ENCODE peak calls at places on chromosome 18, in ten cellular contexts. R is AG09309, F is fibroblast of the aortic adventitia, D is T47D, E is ureter, A is epithelial cell of esophagus, H is NCI-H510A treated with DMSO at 0.1 percent for 48 hours, K is aorta, P is SW480, U is T-helper 2 cell. V is an unnamed sample.

GRCh38 chr18:24975499-24975898 is 376.5 kb downstream of the ZNF521 start:
- DNase-seq in R (no peak), F (no peak), D (no peak), E (no peak), A (no peak), H (no peak), K (no peak), P (no peak), U (no peak), V (no peak)

GRCh38 chr18:79413025-79413424 is 17.3 kb downstream of the NFATC1 start:
- DNase-seq in R (no peak), F (no peak), D (no peak), E (no peak), A (no peak), H (no peak), K (peak; percentile 33), P (no peak), U (no peak), V (no peak)

GRCh38 chr18:58541137-58541788 is 87.6 kb downstream of the ALPK2 start:
- DNase-seq in R (no peak), F (no peak), D (no peak), E (no peak), A (peak; percentile 61), H (no peak), K (no peak), P (no peak), U (no peak), V (no peak)

GRCh38 chr18:55189972-55190371 is 230.7 kb upstream of the CCDC68 start:
- DNase-seq in R (no peak), F (no peak), D (no peak), E (no peak), A (no peak), H (no peak), K (no peak), P (peak; percentile 31), U (no peak), V (no peak)

GRCh38 chr18:21678897-21679296 is 25.7 kb downstream of the ABHD3 start:
- DNase-seq in R (no peak), F (no peak), D (no peak), E (no peak), A (no peak), H (no peak), K (no peak), P (no peak), U (no peak), V (no peak)

GRCh38 chr18:39966275-39966674 is 1988.8 kb upstream of the PIK3C3 start:
- DNase-seq in R (no peak), F (no peak), D (no peak), E (no peak), A (no peak), H (no peak), K (no peak), P (no peak), U (no peak), V (no peak)

GRCh38 chr18:58541789-58542425 is 87.0 kb downstream of the ALPK2 start:
- DNase-seq in R (peak; percentile 93), F (peak; percentile 91), D (no peak), E (no peak), A (peak; percentile 99), H (no peak), K (no peak), P (peak; percentile 80), U (peak; percentile 54), V (no peak)

GRCh38 chr18:79540161-79540913 is 139.3 kb upstream of the CTDP1 start:
- DNase-seq in R (no peak), F (no peak), D (no peak), E (no peak), A (peak; percentile 35), H (no peak), K (peak; percentile 13), P (no peak), U (no peak), V (no peak)

GRCh38 chr18:3037423-3037915 is 24.5 kb upstream of the LPIN2 start:
- DNase-seq in R (no peak), F (peak; percentile 47), D (peak; percentile 40), E (peak; percentile 58), A (peak; percentile 94), H (peak; percentile 54), K (peak; percentile 57), P (peak; percentile 49), U (no peak), V (no peak)

GRCh38 chr18:28666216-28666615 is 489.3 kb upstream of the CDH2 start:
- DNase-seq in R (no peak), F (peak; percentile 9), D (no peak), E (no peak), A (no peak), H (no peak), K (no peak), P (no peak), U (no peak), V (no peak)

GRCh38 chr18:70072678-70073077 is 125.0 kb upstream of the CD226 start:
- DNase-seq in R (no peak), F (peak; percentile 69), D (no peak), E (no peak), A (peak; percentile 15), H (peak; percentile 91), K (no peak), P (peak; percentile 3), U (no peak), V (no peak)

GRCh38 chr18:55588001-55588875 is at the start of gene TCF4:
- DNase-seq in R (no peak), F (peak; percentile 66), D (no peak), E (peak; percentile 54), A (peak; percentile 64), H (peak; percentile 62), K (peak; percentile 70), P (no peak), U (peak; percentile 8), V (peak; percentile 66)

GRCh38 chr18:31610841-31611240 is 19.2 kb downstream of the TTR start:
- DNase-seq in R (no peak), F (peak; percentile 14), D (peak; percentile 3), E (no peak), A (peak; percentile 51), H (peak; percentile 83), K (no peak), P (no peak), U (no peak), V (no peak)

GRCh38 chr18:30522288-30522929 is 520.1 kb downstream of the DSC3 start:
- DNase-seq in R (no peak), F (no peak), D (no peak), E (no peak), A (no peak), H (no peak), K (no peak), P (no peak), U (no peak), V (no peak)

GRCh38 chr18:50429207-50429948 is 54.5 kb downstream of the SKA1 start:
- DNase-seq in R (no peak), F (peak; percentile 63), D (no peak), E (no peak), A (peak; percentile 45), H (peak; percentile 53), K (no peak), P (peak; percentile 8), U (no peak), V (no peak)

GRCh38 chr18:13388586-13389490 is 170.3 kb downstream of the LDLRAD4 start:
- DNase-seq in R (no peak), F (no peak), D (no peak), E (no peak), A (no peak), H (no peak), K (no peak), P (no peak), U (no peak), V (no peak)

GRCh38 chr18:48467231-48467630 is 58.0 kb upstream of the ZBTB7C start:
- DNase-seq in R (no peak), F (no peak), D (no peak), E (no peak), A (no peak), H (no peak), K (no peak), P (no peak), U (no peak), V (no peak)

GRCh38 chr18:56139372-56139771 is 499.0 kb downstream of the TXNL1 start:
- DNase-seq in R (no peak), F (no peak), D (no peak), E (no peak), A (no peak), H (no peak), K (no peak), P (no peak), U (no peak), V (no peak)

GRCh38 chr18:75089748-75090327 is 119.1 kb downstream of the PTGR3 start:
- DNase-seq in R (no peak), F (no peak), D (no peak), E (no peak), A (no peak), H (no peak), K (no peak), P (no peak), U (no peak), V (no peak)

GRCh38 chr18:24370120-24370519 is 27.5 kb downstream of the OSBPL1A start:
- DNase-seq in R (no peak), F (no peak), D (no peak), E (no peak), A (no peak), H (no peak), K (no peak), P (no peak), U (no peak), V (no peak)

GRCh38 chr18:53984021-53984420 is 240.4 kb downstream of the MBD2 start:
- DNase-seq in R (no peak), F (no peak), D (no peak), E (no peak), A (peak; percentile 64), H (no peak), K (no peak), P (no peak), U (no peak), V (no peak)

GRCh38 chr18:23071285-23071684 is 64.0 kb upstream of the CABLES1 start:
- DNase-seq in R (no peak), F (no peak), D (no peak), E (peak; percentile 57), A (no peak), H (no peak), K (peak; percentile 77), P (peak; percentile 61), U (peak; percentile 91), V (no peak)

GRCh38 chr18:70335892-70336726 is 47.3 kb downstream of the SOCS6 start:
- DNase-seq in R (no peak), F (no peak), D (no peak), E (no peak), A (peak; percentile 97), H (no peak), K (no peak), P (no peak), U (no peak), V (no peak)

GRCh38 chr18:77918738-77919137 is 669.1 kb downstream of the GALR1 start:
- DNase-seq in R (no peak), F (no peak), D (no peak), E (no peak), A (no peak), H (no peak), K (no peak), P (no peak), U (no peak), V (no peak)

GRCh38 chr18:58117685-58118403 is 73.8 kb downstream of the NEDD4L start:
- DNase-seq in R (peak; percentile 51), F (peak; percentile 73), D (no peak), E (peak; percentile 52), A (peak; percentile 91), H (peak; percentile 77), K (no peak), P (peak; percentile 52), U (no peak), V (peak; percentile 15)

GRCh38 chr18:76788571-76789317 is 33.6 kb upstream of the ZNF236 start:
- DNase-seq in R (no peak), F (no peak), D (no peak), E (no peak), A (no peak), H (no peak), K (no peak), P (no peak), U (no peak), V (no peak)

GRCh38 chr18:598053-598665 is 1.4 kb downstream of the CLUL1 start:
- DNase-seq in R (peak; percentile 34), F (no peak), D (no peak), E (no peak), A (no peak), H (no peak), K (no peak), P (no peak), U (no peak), V (no peak)

GRCh38 chr18:63079114-63079513 is 240.5 kb downstream of the BCL2 start:
- DNase-seq in R (no peak), F (no peak), D (no peak), E (no peak), A (no peak), H (peak; percentile 84), K (no peak), P (no peak), U (no peak), V (no peak)

V was measured in amygdala.